ENCODE peak calls at places on chromosomes 13 and 19, in eight cellular contexts. T, X, L, W, N, G, O and Q are unnamed samples.

GRCh38 chr19:38666662-38667448 is 19.4 kb downstream of the ACTN4 start:
- DNase-seq in T (peak; percentile 84), X (peak; percentile 30), L (no peak), W (no peak), N (peak; percentile 68), G (no peak), O (peak; percentile 79), Q (no peak)

GRCh38 chr13:109764474-109765292 is 21.7 kb downstream of the IRS2 start:
- DNase-seq in T (no peak), X (no peak), L (no peak), W (no peak), N (peak; percentile 24), G (no peak), O (no peak), Q (no peak)

GRCh38 chr19:45150180-45150579 is 10.6 kb downstream of the NKPD1 start:
- DNase-seq in T (no peak), X (no peak), L (no peak), W (no peak), N (no peak), G (no peak), O (no peak), Q (no peak)

GRCh38 chr13:104414181-104414580 is 1348.0 kb upstream of the SLC10A2 start:
- DNase-seq in T (no peak), X (no peak), L (no peak), W (no peak), N (no peak), G (no peak), O (no peak), Q (no peak)

GRCh38 chr13:106796280-106797047 is 228.5 kb upstream of the ARGLU1 start:
- DNase-seq in T (no peak), X (no peak), L (no peak), W (no peak), N (no peak), G (no peak), O (no peak), Q (no peak)

GRCh38 chr13:108226184-108226583 is 8.0 kb downstream of the ABHD13 start:
- DNase-seq in T (no peak), X (no peak), L (no peak), W (no peak), N (no peak), G (no peak), O (peak; percentile 17), Q (no peak)

GRCh38 chr19:19033176-19033425 is 216 bp downstream of the SUGP2 start:
- DNase-seq in T (no peak), X (no peak), L (no peak), W (no peak), N (no peak), G (no peak), O (no peak), Q (no peak)

GRCh38 chr19:13869324-13869723 is 7.6 kb upstream of the NANOS3 start:
- DNase-seq in T (no peak), X (no peak), L (no peak), W (no peak), N (no peak), G (no peak), O (no peak), Q (no peak)

GRCh38 chr19:2289714-2290435 is 7.9 kb upstream of the PEAK3 start:
- DNase-seq in T (no peak), X (no peak), L (peak; percentile 75), W (peak; percentile 45), N (peak; percentile 81), G (no peak), O (no peak), Q (peak; percentile 62)

GRCh38 chr13:27827646-27828045 is 35.4 kb downstream of the GSX1 start:
- DNase-seq in T (no peak), X (no peak), L (no peak), W (no peak), N (no peak), G (no peak), O (no peak), Q (no peak)